ENCODE peak calls at places on chromosomes 6 and 20, in five cellular contexts. E, R, X, T and D are unnamed samples.
A peak's percentile ranks its signal among the peaks of the same experiment; 100 is the strongest.

GRCh38 chr6:3039384-3039783 is 28.9 kb upstream of the RIPK1 start:
- DNase-seq in R (no peak), T (no peak), X (no peak), E (no peak), D (no peak)

GRCh38 chr6:7868926-7869325 is 41.7 kb downstream of the TXNDC5 start:
- DNase-seq in E (no peak), T (no peak), R (no peak), X (no peak), D (no peak)

GRCh38 chr6:39018103-39018502 is 30.5 kb upstream of the GLP1R start:
- DNase-seq in X (no peak), T (no peak), E (no peak), R (no peak), D (no peak)

GRCh38 chr6:118618676-118619377 is 32.6 kb downstream of the CEP85L start:
- DNase-seq in R (peak; percentile 29), X (peak; percentile 60), T (peak; percentile 69), E (peak; percentile 54), D (peak; percentile 48)

GRCh38 chr20:23090147-23090546 is 4.0 kb upstream of the CD93 start:
- DNase-seq in E (no peak), T (no peak), R (no peak), X (no peak), D (no peak)

GRCh38 chr6:116127771-116128493 is 2.0 kb upstream of the COL10A1 start:
- DNase-seq in X (no peak), E (no peak), R (no peak), T (no peak), D (no peak)

GRCh38 chr6:161136655-161137054 is 137.2 kb downstream of the AGPAT4 start:
- DNase-seq in X (no peak), E (no peak), R (no peak), T (no peak), D (no peak)

GRCh38 chr20:40431112-40431511 is 257.9 kb downstream of the MAFB start:
- DNase-seq in X (no peak), E (no peak), T (no peak), R (no peak), D (no peak)

GRCh38 chr20:57074386-57074785 is 192.1 kb downstream of the BMP7 start:
- DNase-seq in T (no peak), E (no peak), X (no peak), R (no peak), D (no peak)

GRCh38 chr6:161434921-161435411 is 161.1 kb upstream of the AGPAT4 start:
- DNase-seq in R (no peak), X (peak; percentile 42), E (no peak), T (no peak), D (no peak)

GRCh38 chr6:105352037-105352617 is 50.8 kb downstream of the PREP start:
- DNase-seq in T (no peak), R (no peak), X (no peak), E (no peak), D (no peak)

GRCh38 chr6:111873178-111874029 is at the start of gene FYN:
- DNase-seq in T (peak; percentile 99), E (peak; percentile 98), R (peak; percentile 98), X (peak; percentile 96), D (peak; percentile 98)
- TF ChIP-seq POLR2A in T (peak; percentile 53), E (peak; percentile 99), R (peak; percentile 92), X (peak; percentile 45), D (peak; percentile 54)

GRCh38 chr20:3980260-3981131 is 34.9 kb downstream of the RNF24 start:
- DNase-seq in T (no peak), R (no peak), X (peak; percentile 66), E (no peak), D (peak; percentile 44)
- TF ChIP-seq POLR2A in T (no peak), R (no peak), X (no peak), E (no peak), D (no peak)

GRCh38 chr20:653110-653589 is at the start of gene SRXN1:
- DNase-seq in T (peak; percentile 94), R (peak; percentile 92), E (peak; percentile 90), X (peak; percentile 94), D (peak; percentile 100)
- TF ChIP-seq POLR2A in T (no peak), R (peak; percentile 78), E (no peak), X (peak; percentile 76), D (peak; percentile 21)

DNA sequence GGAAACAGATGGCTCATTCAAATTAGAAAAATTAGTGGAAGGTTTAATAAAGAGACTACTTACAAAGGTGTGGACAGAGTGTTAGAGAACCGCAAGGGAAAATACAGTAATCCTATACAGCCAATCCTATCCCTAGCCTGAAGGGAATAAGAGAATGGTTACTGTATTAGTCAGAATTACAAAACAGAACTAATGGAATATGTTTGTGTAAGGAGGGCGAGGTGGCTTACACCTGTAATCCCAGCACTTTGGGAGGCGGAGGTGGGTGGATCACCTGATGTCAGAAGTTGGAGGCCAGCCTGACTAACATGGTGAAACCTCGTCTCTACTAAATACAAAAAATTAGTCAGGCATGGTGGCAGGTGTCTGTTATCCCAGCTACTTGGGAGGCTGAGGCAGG is 16.3 kb upstream of the TRPC4AP start:
- DNase-seq in R (no peak), X (no peak), E (no peak), T (no peak), D (no peak)
- TF ChIP-seq POLR2A in R (no peak), X (no peak), E (no peak), T (no peak), D (no peak)

DNA sequence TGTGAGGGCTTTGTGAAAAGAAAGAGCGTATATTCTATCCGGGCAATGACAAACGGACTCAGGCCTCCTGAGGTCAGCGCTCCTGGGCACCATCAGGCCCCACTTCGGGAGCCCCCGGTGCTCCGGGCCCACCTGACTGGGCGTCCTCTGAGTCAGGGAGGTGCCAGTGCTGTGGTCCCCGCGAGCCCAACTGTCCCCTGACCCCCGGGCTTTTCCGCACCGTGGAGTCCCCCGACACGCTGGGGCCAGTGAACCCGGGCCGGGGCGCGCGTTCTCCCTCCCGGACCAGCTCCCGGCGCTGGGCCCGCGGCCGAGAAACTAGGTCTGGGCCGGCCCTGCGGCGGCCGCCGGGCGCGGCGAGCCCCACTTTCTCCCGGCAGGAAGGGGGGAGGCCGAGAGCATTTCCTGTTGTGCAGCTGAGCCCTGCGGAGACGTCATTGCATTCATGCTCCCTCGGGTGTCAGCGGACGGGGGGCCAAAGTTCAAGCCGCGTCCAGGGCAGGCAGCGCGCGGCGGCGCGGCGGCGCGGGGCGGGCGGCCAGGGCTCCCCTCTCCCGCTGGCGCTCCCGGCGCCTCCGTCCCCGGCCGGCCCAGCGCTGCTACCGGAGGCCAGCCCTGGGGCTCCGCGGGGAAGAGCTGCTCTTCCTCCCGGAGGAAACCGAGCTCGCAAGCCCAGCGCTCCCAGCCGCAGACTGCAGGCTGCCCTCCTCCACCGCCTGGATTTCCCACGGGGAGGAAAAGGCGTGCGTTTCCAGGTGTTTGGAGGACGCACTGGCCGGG is 18.3 kb downstream of the HIVEP2 start:
- DNase-seq in E (peak; percentile 84), X (peak; percentile 85), R (peak; percentile 91), T (peak; percentile 93), D (peak; percentile 46)
- TF ChIP-seq POLR2A in E (no peak), X (peak; percentile 76), R (peak; percentile 64), T (no peak), D (peak; percentile 43)

GRCh38 chr20:20763652-20764051 is 51.2 kb upstream of the RALGAPA2 start:
- DNase-seq in T (no peak), E (no peak), X (no peak), R (no peak), D (no peak)
- TF ChIP-seq POLR2A in T (no peak), E (no peak), X (no peak), R (no peak), D (no peak)

GRCh38 chr6:41530476-41530875 is 15.7 kb upstream of the FOXP4 start:
- DNase-seq in R (no peak), T (no peak), E (no peak), X (no peak), D (no peak)

GRCh38 chr6:41529049-41529448 is 17.1 kb upstream of the FOXP4 start:
- DNase-seq in E (no peak), X (no peak), R (no peak), T (no peak), D (no peak)

GRCh38 chr6:41529970-41530369 is 16.2 kb upstream of the FOXP4 start:
- DNase-seq in E (no peak), X (no peak), R (no peak), T (no peak), D (no peak)

GRCh38 chr6:41531016-41531415 is 15.2 kb upstream of the FOXP4 start:
- DNase-seq in X (no peak), R (no peak), E (no peak), T (no peak), D (no peak)

GRCh38 chr6:41531591-41532582 is 14.3 kb upstream of the FOXP4 start:
- DNase-seq in T (no peak), R (no peak), X (no peak), E (peak; percentile 59), D (no peak)
- TF ChIP-seq POLR2A in T (no peak), R (no peak), X (no peak), E (no peak), D (no peak)

GRCh38 chr6:6080975-6081374 is 74.2 kb upstream of the NRN1 start:
- DNase-seq in E (no peak), R (no peak), T (no peak), X (no peak), D (no peak)

GRCh38 chr6:6091608-6092002 is 84.9 kb upstream of the NRN1 start:
- DNase-seq in R (no peak), X (no peak), E (no peak), T (no peak), D (no peak)

GRCh38 chr6:6090861-6091607 is 84.3 kb upstream of the NRN1 start:
- DNase-seq in R (no peak), X (no peak), E (no peak), T (no peak), D (no peak)

GRCh38 chr6:6085928-6086668 is 79.4 kb upstream of the NRN1 start:
- DNase-seq in R (no peak), E (no peak), T (no peak), X (peak; percentile 11), D (no peak)
- TF ChIP-seq POLR2A in R (no peak), E (no peak), T (no peak), X (no peak), D (no peak)

DNA sequence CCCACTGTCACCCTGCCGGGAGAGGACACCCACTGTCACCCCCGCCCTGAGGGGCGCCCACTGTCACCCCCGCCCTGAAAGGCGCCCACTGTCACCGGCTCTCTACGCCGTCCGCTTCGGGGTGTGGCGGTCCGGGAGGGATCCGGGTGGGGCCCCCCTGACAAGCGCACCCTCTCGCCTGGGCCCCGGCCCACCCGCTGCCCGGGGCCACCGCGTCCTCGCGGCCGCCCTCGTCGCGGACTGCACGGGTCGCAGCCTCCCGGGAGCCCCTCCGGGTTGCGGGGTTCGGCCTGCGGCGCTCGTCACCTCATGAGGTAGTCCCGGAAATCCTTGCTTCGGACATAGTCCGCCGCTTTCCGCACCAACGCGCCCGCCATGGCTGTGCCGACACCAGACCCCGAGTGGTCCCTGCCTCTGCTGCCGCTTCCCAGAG is 224 bp downstream of the MPC1 start:
- DNase-seq in R (no peak), X (no peak), T (peak; percentile 70), E (no peak), D (peak; percentile 78)
- TF ChIP-seq POLR2A in R (no peak), X (peak; percentile 83), T (no peak), E (no peak), D (peak; percentile 81)

GRCh38 chr20:62623488-62624324 is 18.6 kb upstream of the SLCO4A1 start:
- DNase-seq in T (peak; percentile 97), X (peak; percentile 97), R (peak; percentile 90), E (peak; percentile 96), D (peak; percentile 93)
- TF ChIP-seq POLR2A in T (peak; percentile 22), X (peak; percentile 72), R (peak; percentile 22), E (peak; percentile 89), D (peak; percentile 92)